ENCODE peak calls at places on chromosomes 16 and 17, in seven cellular contexts. A is HCT116, T is stomach, O is spleen, G is suprapubic skin, M is Panc1, B is transverse colon. Y is an unnamed sample.

GRCh38 chr16:749010-749409 is 8.2 kb upstream of the CIAO3 start:
- DNase-seq in A (no peak), T (no peak), O (no peak), G (no peak), M (no peak), B (no peak), Y (peak; percentile 54)

GRCh38 chr16:4021070-4021779 is 95.0 kb downstream of the ADCY9 start:
- DNase-seq in A (no peak), T (peak; percentile 92), O (no peak), G (no peak), M (no peak), B (peak; percentile 87), Y (peak; percentile 81)

GRCh38 chr17:36899250-36900129 is 37.8 kb upstream of the LHX1 start:
- DNase-seq in A (no peak), T (no peak), O (no peak), G (no peak), M (no peak), B (no peak), Y (no peak)

GRCh38 chr17:68599091-68599872 is 1.9 kb downstream of the FAM20A start:
- DNase-seq in A (no peak), T (no peak), O (no peak), G (no peak), M (no peak), B (no peak), Y (no peak)

GRCh38 chr17:8935194-8935593 is 30.3 kb downstream of the PIK3R5 start:
- DNase-seq in A (no peak), T (no peak), O (peak; percentile 84), G (peak; percentile 58), M (no peak), B (no peak), Y (no peak)

GRCh38 chr17:58371300-58371950 is 19.4 kb upstream of the SUPT4H1 start:
- DNase-seq in A (no peak), T (no peak), O (no peak), G (no peak), M (no peak), B (no peak), Y (no peak)

GRCh38 chr17:67403483-67403882 is 26.4 kb downstream of the PITPNC1 start:
- DNase-seq in A (no peak), T (no peak), O (no peak), G (no peak), M (no peak), B (no peak), Y (no peak)

GRCh38 chr16:86975445-86975844 is 341.7 kb downstream of the C16orf95 start:
- DNase-seq in A (peak; percentile 89), T (no peak), O (no peak), G (no peak), M (no peak), B (no peak), Y (no peak)

GRCh38 chr17:54992797-54993639 is 24.5 kb downstream of the STXBP4 start:
- DNase-seq in A (peak; percentile 53), T (no peak), O (no peak), G (no peak), M (no peak), B (no peak), Y (no peak)

GRCh38 chr17:51353296-51353695 is 93.0 kb downstream of the UTP18 start:
- DNase-seq in A (no peak), T (no peak), O (no peak), G (no peak), M (no peak), B (no peak), Y (no peak)

GRCh38 chr17:82106697-82107305 is 8.8 kb upstream of the FASN start:
- DNase-seq in A (no peak), T (peak; percentile 83), O (peak; percentile 77), G (no peak), M (no peak), B (no peak), Y (no peak)

GRCh38 chr17:82108999-82109480 is 11.0 kb upstream of the FASN start:
- DNase-seq in A (no peak), T (no peak), O (no peak), G (no peak), M (no peak), B (no peak), Y (no peak)

GRCh38 chr17:82105882-82106696 is 8.1 kb upstream of the FASN start:
- DNase-seq in A (peak; percentile 82), T (peak; percentile 83), O (peak; percentile 91), G (peak; percentile 78), M (no peak), B (peak; percentile 78), Y (peak; percentile 63)

GRCh38 chr17:82108038-82108998 is 10.3 kb upstream of the FASN start:
- DNase-seq in A (no peak), T (no peak), O (no peak), G (no peak), M (no peak), B (no peak), Y (no peak)

DNA sequence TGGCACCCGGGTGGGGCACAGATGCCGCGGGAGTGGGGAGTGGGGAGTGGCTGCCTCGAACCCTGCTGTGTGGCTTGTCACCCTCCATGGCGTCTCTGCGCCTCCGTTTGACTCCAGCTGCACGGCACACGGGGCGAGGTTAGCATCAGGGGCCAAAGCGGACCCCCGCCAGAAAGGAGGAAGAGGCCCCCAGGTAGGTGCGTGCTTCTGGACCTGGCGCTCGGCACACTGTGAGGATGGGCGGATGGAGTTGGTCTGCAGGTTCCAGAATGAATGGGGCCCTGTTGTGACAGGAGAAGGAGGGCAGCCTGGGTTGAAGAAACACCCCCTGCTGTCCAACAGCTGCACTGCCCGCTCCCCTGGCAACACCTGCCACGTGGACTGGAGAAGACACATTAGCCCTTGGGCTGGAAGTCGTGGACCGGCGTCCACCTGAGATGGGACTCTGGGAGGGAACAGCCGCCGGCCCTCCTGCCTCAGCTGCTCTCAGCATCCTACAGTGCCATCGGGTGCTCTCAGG is 9.4 kb upstream of the FASN start:
- DNase-seq in A (no peak), T (no peak), O (peak; percentile 74), G (no peak), M (no peak), B (no peak), Y (no peak)
- H3K9me3 ChIP-seq in A (no peaks in the 10 kb centered on the region), T (no peaks in the 10 kb centered on the region), O (no peaks in the 10 kb centered on the region), G (no peaks in the 10 kb centered on the region), M (no peaks in the 10 kb centered on the region), B (no peaks in the 10 kb centered on the region), Y (no peaks in the 10 kb centered on the region)

GRCh38 chr16:88782454-88783390 is 2.3 kb downstream of the PIEZO1 start:
- DNase-seq in A (peak; percentile 48), T (no peak), O (peak; percentile 80), G (no peak), M (no peak), B (no peak), Y (no peak)

GRCh38 chr16:88779406-88780099 is 5.5 kb downstream of the PIEZO1 start:
- DNase-seq in A (no peak), T (no peak), O (no peak), G (no peak), M (no peak), B (no peak), Y (no peak)

GRCh38 chr16:88780100-88781062 is 4.6 kb downstream of the PIEZO1 start:
- DNase-seq in A (no peak), T (no peak), O (peak; percentile 73), G (no peak), M (no peak), B (no peak), Y (no peak)

GRCh38 chr16:88783391-88784073 is 1.5 kb downstream of the PIEZO1 start:
- DNase-seq in A (no peak), T (peak; percentile 54), O (peak; percentile 81), G (no peak), M (no peak), B (no peak), Y (no peak)

GRCh38 chr16:88781140-88782077 is 3.6 kb downstream of the PIEZO1 start:
- DNase-seq in A (no peak), T (no peak), O (peak; percentile 92), G (no peak), M (no peak), B (peak; percentile 73), Y (no peak)
- TF ChIP-seq POLR2AphosphoS5 in A (no peak), T (no peak), O (peak; percentile 76), G (no peak), M (no peak), B (no peak), Y (no peak)

GRCh38 chr17:29719469-29719868 is 96.8 kb upstream of the CORO6 start:
- DNase-seq in A (no peak), T (no peak), O (no peak), G (no peak), M (no peak), B (no peak), Y (no peak)

GRCh38 chr17:29717817-29718216 is 95.1 kb upstream of the CORO6 start:
- DNase-seq in A (no peak), T (no peak), O (no peak), G (no peak), M (no peak), B (no peak), Y (no peak)

GRCh38 chr17:29715680-29716079 is 93.0 kb upstream of the CORO6 start:
- DNase-seq in A (no peak), T (no peak), O (no peak), G (no peak), M (no peak), B (no peak), Y (no peak)

GRCh38 chr17:29720471-29720990 is 97.8 kb upstream of the CORO6 start:
- DNase-seq in A (no peak), T (no peak), O (no peak), G (no peak), M (no peak), B (no peak), Y (no peak)

DNA sequence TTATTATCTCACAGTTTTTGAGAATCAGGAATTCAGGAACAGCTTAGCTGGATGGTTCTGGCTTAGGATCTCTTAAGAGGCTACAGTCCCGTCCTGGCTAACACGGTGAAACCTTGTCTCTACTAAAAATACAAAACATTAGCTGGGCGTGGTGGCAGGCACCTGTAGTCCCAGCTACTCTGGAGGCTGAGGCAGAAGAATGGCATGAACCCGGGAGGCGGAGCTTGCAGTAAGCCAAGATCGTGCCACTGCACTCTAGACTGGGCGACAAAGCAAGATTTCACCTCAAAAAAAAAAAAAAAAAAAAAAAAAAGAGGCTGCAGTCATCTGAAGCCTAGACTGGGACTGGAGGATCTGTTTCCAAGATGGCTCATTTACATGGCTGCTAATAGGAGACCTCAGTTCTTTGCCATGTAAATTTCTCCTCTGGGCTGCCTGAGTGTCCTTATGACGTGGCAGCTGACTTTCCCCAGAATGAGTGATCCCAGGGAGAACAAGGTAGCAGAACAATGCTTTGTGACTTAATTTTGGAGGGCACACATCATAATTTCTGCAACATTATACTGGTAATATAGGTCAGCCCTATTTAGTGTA is 95.8 kb upstream of the CORO6 start:
- DNase-seq in A (no peak), T (no peak), O (no peak), G (no peak), M (no peak), B (no peak), Y (no peak)
- H3K9me3 ChIP-seq in A (no peaks in the 10 kb centered on the region), T (no peaks in the 10 kb centered on the region), O (no peaks in the 10 kb centered on the region), G (no peaks in the 10 kb centered on the region), M (no peaks in the 10 kb centered on the region), B (no peaks in the 10 kb centered on the region), Y (no peaks in the 10 kb centered on the region)

GRCh38 chr17:12410721-12411120 is 255.0 kb upstream of the MYOCD start:
- DNase-seq in A (no peak), T (no peak), O (no peak), G (no peak), M (no peak), B (no peak), Y (no peak)
- TF ChIP-seq POLR2AphosphoS5 in A (no peak), T (no peak), O (no peak), G (no peak), M (no peak), B (no peak), Y (no peak)

GRCh38 chr17:22703204-22703603 is 1010.9 kb downstream of the KCNJ18 start:
- DNase-seq in A (no peak), T (no peak), O (no peak), G (no peak), M (no peak), B (no peak), Y (no peak)
- H3K9me3 ChIP-seq in A (peaks cover 16% of the 10 kb centered on the region), T (peaks cover 12% of the 10 kb centered on the region), O (peaks cover 40% of the 10 kb centered on the region), G (peaks cover 7% of the 10 kb centered on the region), M (no peaks in the 10 kb centered on the region), B (peaks cover 8% of the 10 kb centered on the region), Y (peaks cover 5% of the 10 kb centered on the region)

Y was measured in breast epithelium.